ENCODE peak calls at places on chromosomes 7 and 10, in seven cellular contexts. One of them, this sample, is unnamed.
A peak's percentile ranks its signal among the peaks of the same experiment; 100 is the strongest.

GRCh38 chr10:116112232-116113231 is 160.5 kb downstream of the GFRA1 start:
- DNase-seq in C1 segment of cervical spinal cord: no peak
- DNase-seq in CD8-positive, alpha-beta memory T cell: no peak
- DNase-seq in smooth muscle cell of the brain vasculature: no peak
- DNase-seq in EH: no peak
- DNase-seq in OCI-LY7: no peak
- DNase-seq in tibial nerve: no peak
- DNase-seq in this sample: no peak

GRCh38 chr7:95628831-95629439 is 32.6 kb upstream of the PDK4 start:
- DNase-seq in C1 segment of cervical spinal cord: no peak
- DNase-seq in CD8-positive, alpha-beta memory T cell: no peak
- DNase-seq in smooth muscle cell of the brain vasculature: no peak
- DNase-seq in EH: no peak
- DNase-seq in OCI-LY7: no peak
- DNase-seq in tibial nerve: no peak
- DNase-seq in this sample: no peak

GRCh38 chr10:127402596-127403409 is 146.3 kb upstream of the NPS start:
- DNase-seq in C1 segment of cervical spinal cord: no peak
- DNase-seq in CD8-positive, alpha-beta memory T cell: no peak
- DNase-seq in smooth muscle cell of the brain vasculature: no peak
- DNase-seq in EH: no peak
- DNase-seq in OCI-LY7: no peak
- DNase-seq in tibial nerve: no peak
- DNase-seq in this sample: no peak

GRCh38 chr7:54109501-54109900 is 432.7 kb upstream of the VSTM2A start:
- DNase-seq in C1 segment of cervical spinal cord: no peak
- DNase-seq in CD8-positive, alpha-beta memory T cell: no peak
- DNase-seq in smooth muscle cell of the brain vasculature: no peak
- DNase-seq in EH: no peak
- DNase-seq in OCI-LY7: no peak
- DNase-seq in tibial nerve: no peak
- DNase-seq in this sample: no peak

GRCh38 chr10:60778978-60779668 is 845 bp downstream of the CDK1 start:
- DNase-seq in C1 segment of cervical spinal cord: no peak
- DNase-seq in CD8-positive, alpha-beta memory T cell: no peak
- DNase-seq in smooth muscle cell of the brain vasculature: no peak
- DNase-seq in EH: peak; percentile 20
- DNase-seq in OCI-LY7: peak; percentile 50
- DNase-seq in tibial nerve: no peak
- DNase-seq in this sample: no peak

GRCh38 chr10:130022501-130023299 is 58.6 kb upstream of the EBF3 start:
- DNase-seq in C1 segment of cervical spinal cord: no peak
- DNase-seq in CD8-positive, alpha-beta memory T cell: no peak
- DNase-seq in smooth muscle cell of the brain vasculature: no peak
- DNase-seq in EH: peak; percentile 92
- DNase-seq in OCI-LY7: no peak
- DNase-seq in tibial nerve: no peak
- DNase-seq in this sample: peak; percentile 30

GRCh38 chr10:98295907-98296306 is 27.9 kb upstream of the LOXL4 start:
- DNase-seq in C1 segment of cervical spinal cord: no peak
- DNase-seq in CD8-positive, alpha-beta memory T cell: no peak
- DNase-seq in smooth muscle cell of the brain vasculature: no peak
- DNase-seq in EH: peak; percentile 57
- DNase-seq in OCI-LY7: no peak
- DNase-seq in tibial nerve: no peak
- DNase-seq in this sample: no peak

GRCh38 chr10:113115534-113115933 is 165.5 kb downstream of the TCF7L2 start:
- DNase-seq in C1 segment of cervical spinal cord: no peak
- DNase-seq in CD8-positive, alpha-beta memory T cell: no peak
- DNase-seq in smooth muscle cell of the brain vasculature: no peak
- DNase-seq in EH: no peak
- DNase-seq in OCI-LY7: no peak
- DNase-seq in tibial nerve: no peak
- DNase-seq in this sample: no peak

GRCh38 chr10:92284112-92284704 is 6.7 kb downstream of the CPEB3 start:
- DNase-seq in C1 segment of cervical spinal cord: no peak
- DNase-seq in CD8-positive, alpha-beta memory T cell: no peak
- DNase-seq in smooth muscle cell of the brain vasculature: no peak
- DNase-seq in EH: no peak
- DNase-seq in OCI-LY7: no peak
- DNase-seq in tibial nerve: no peak
- DNase-seq in this sample: no peak

GRCh38 chr7:112067205-112067604 is 139.0 kb downstream of the DOCK4 start:
- DNase-seq in C1 segment of cervical spinal cord: no peak
- DNase-seq in CD8-positive, alpha-beta memory T cell: no peak
- DNase-seq in smooth muscle cell of the brain vasculature: no peak
- DNase-seq in EH: no peak
- DNase-seq in OCI-LY7: no peak
- DNase-seq in tibial nerve: no peak
- DNase-seq in this sample: no peak

GRCh38 chr7:151278949-151279348 is 30.5 kb upstream of the SMARCD3 start:
- DNase-seq in C1 segment of cervical spinal cord: no peak
- DNase-seq in CD8-positive, alpha-beta memory T cell: no peak
- DNase-seq in smooth muscle cell of the brain vasculature: no peak
- DNase-seq in EH: no peak
- DNase-seq in OCI-LY7: no peak
- DNase-seq in tibial nerve: no peak
- DNase-seq in this sample: no peak

GRCh38 chr7:23334482-23335056 is 35.4 kb downstream of the MALSU1 start:
- DNase-seq in C1 segment of cervical spinal cord: no peak
- DNase-seq in CD8-positive, alpha-beta memory T cell: no peak
- DNase-seq in smooth muscle cell of the brain vasculature: peak; percentile 91
- DNase-seq in EH: peak; percentile 99
- DNase-seq in OCI-LY7: no peak
- DNase-seq in tibial nerve: peak; percentile 23
- DNase-seq in this sample: peak; percentile 46

GRCh38 chr10:127145173-127145572 is 51.2 kb downstream of the INSYN2A start:
- DNase-seq in C1 segment of cervical spinal cord: no peak
- DNase-seq in CD8-positive, alpha-beta memory T cell: no peak
- DNase-seq in smooth muscle cell of the brain vasculature: no peak
- DNase-seq in EH: peak; percentile 82
- DNase-seq in OCI-LY7: no peak
- DNase-seq in tibial nerve: no peak
- DNase-seq in this sample: no peak

GRCh38 chr7:106548491-106548890 is 112.5 kb downstream of the CCDC71L start:
- DNase-seq in C1 segment of cervical spinal cord: no peak
- DNase-seq in CD8-positive, alpha-beta memory T cell: no peak
- DNase-seq in smooth muscle cell of the brain vasculature: no peak
- DNase-seq in EH: no peak
- DNase-seq in OCI-LY7: no peak
- DNase-seq in tibial nerve: no peak
- DNase-seq in this sample: no peak

GRCh38 chr10:31090894-31091607 is 59.4 kb upstream of the ZNF438 start:
- DNase-seq in C1 segment of cervical spinal cord: no peak
- DNase-seq in CD8-positive, alpha-beta memory T cell: no peak
- DNase-seq in smooth muscle cell of the brain vasculature: no peak
- DNase-seq in EH: no peak
- DNase-seq in OCI-LY7: no peak
- DNase-seq in tibial nerve: no peak
- DNase-seq in this sample: no peak

GRCh38 chr10:24974978-24975377 is 22.6 kb upstream of the PRTFDC1 start:
- DNase-seq in C1 segment of cervical spinal cord: no peak
- DNase-seq in CD8-positive, alpha-beta memory T cell: no peak
- DNase-seq in smooth muscle cell of the brain vasculature: no peak
- DNase-seq in EH: peak; percentile 74
- DNase-seq in OCI-LY7: no peak
- DNase-seq in tibial nerve: peak; percentile 44
- DNase-seq in this sample: no peak

GRCh38 chr7:148474421-148474820 is 116.1 kb upstream of the C7orf33 start:
- DNase-seq in C1 segment of cervical spinal cord: no peak
- DNase-seq in CD8-positive, alpha-beta memory T cell: no peak
- DNase-seq in smooth muscle cell of the brain vasculature: no peak
- DNase-seq in EH: no peak
- DNase-seq in OCI-LY7: no peak
- DNase-seq in tibial nerve: no peak
- DNase-seq in this sample: no peak

GRCh38 chr7:116395125-116395791 is 104.3 kb upstream of the CAV2 start:
- DNase-seq in C1 segment of cervical spinal cord: no peak
- DNase-seq in CD8-positive, alpha-beta memory T cell: no peak
- DNase-seq in smooth muscle cell of the brain vasculature: peak; percentile 37
- DNase-seq in EH: peak; percentile 91
- DNase-seq in OCI-LY7: no peak
- DNase-seq in tibial nerve: no peak
- DNase-seq in this sample: no peak

GRCh38 chr7:70730451-70731110 is 401.4 kb upstream of the GALNT17 start:
- DNase-seq in C1 segment of cervical spinal cord: no peak
- DNase-seq in CD8-positive, alpha-beta memory T cell: no peak
- DNase-seq in smooth muscle cell of the brain vasculature: no peak
- DNase-seq in EH: no peak
- DNase-seq in OCI-LY7: no peak
- DNase-seq in tibial nerve: no peak
- DNase-seq in this sample: no peak

GRCh38 chr7:34371922-34372321 is 286.1 kb upstream of the NPSR1 start:
- DNase-seq in C1 segment of cervical spinal cord: no peak
- DNase-seq in CD8-positive, alpha-beta memory T cell: no peak
- DNase-seq in smooth muscle cell of the brain vasculature: no peak
- DNase-seq in EH: peak; percentile 36
- DNase-seq in OCI-LY7: no peak
- DNase-seq in tibial nerve: no peak
- DNase-seq in this sample: no peak

This sample was measured in GOT3.